ENCODE peak calls at places on chromosomes 12 and 14, in four cellular contexts. One of them, this sample, is unnamed.

GRCh38 chr14:32417956-32418552 is 89.0 kb downstream of the AKAP6 start:
- DNase-seq in AG08396: no peak
- DNase-seq in cardiac muscle cell: peak; percentile 76
- DNase-seq in Daoy: peak; percentile 87
- DNase-seq in this sample: no peak

GRCh38 chr12:50185975-50186663 is 18.9 kb upstream of the CERS5 start:
- DNase-seq in AG08396: no peak
- DNase-seq in cardiac muscle cell: peak; percentile 57
- DNase-seq in Daoy: peak; percentile 81
- DNase-seq in this sample: no peak

GRCh38 chr12:7612851-7613250 is 52.9 kb downstream of the APOBEC1 start:
- DNase-seq in AG08396: no peak
- DNase-seq in cardiac muscle cell: no peak
- DNase-seq in Daoy: no peak
- DNase-seq in this sample: no peak

GRCh38 chr12:104006929-104007328 is 41.3 kb downstream of the TDG start:
- DNase-seq in AG08396: peak; percentile 51
- DNase-seq in cardiac muscle cell: peak; percentile 59
- DNase-seq in Daoy: peak; percentile 19
- DNase-seq in this sample: no peak

GRCh38 chr14:57889245-57889644 is 23.4 kb upstream of the SLC35F4 start:
- DNase-seq in AG08396: peak; percentile 6
- DNase-seq in cardiac muscle cell: peak; percentile 67
- DNase-seq in Daoy: peak; percentile 91
- DNase-seq in this sample: no peak

GRCh38 chr12:132658149-132658905 is 28.8 kb downstream of the POLE start:
- DNase-seq in AG08396: no peak
- DNase-seq in cardiac muscle cell: no peak
- DNase-seq in Daoy: no peak
- DNase-seq in this sample: no peak

GRCh38 chr12:124452576-124453391 is 114.6 kb downstream of the NCOR2 start:
- DNase-seq in AG08396: no peak
- DNase-seq in cardiac muscle cell: no peak
- DNase-seq in Daoy: no peak
- DNase-seq in this sample: no peak

GRCh38 chr12:78885466-78885865 is 20.9 kb downstream of the SYT1 start:
- DNase-seq in AG08396: no peak
- DNase-seq in cardiac muscle cell: no peak
- DNase-seq in Daoy: no peak
- DNase-seq in this sample: no peak

GRCh38 chr12:115118177-115118724 is 434.3 kb upstream of the TBX3 start:
- DNase-seq in AG08396: no peak
- DNase-seq in cardiac muscle cell: peak; percentile 25
- DNase-seq in Daoy: no peak
- DNase-seq in this sample: no peak

GRCh38 chr12:113479578-113480335 is 8.1 kb upstream of the LHX5 start:
- DNase-seq in AG08396: peak; percentile 70
- DNase-seq in cardiac muscle cell: peak; percentile 57
- DNase-seq in Daoy: peak; percentile 74
- DNase-seq in this sample: no peak

GRCh38 chr14:32075636-32076277 is 1.3 kb upstream of the ARHGAP5 start:
- DNase-seq in AG08396: peak; percentile 19
- DNase-seq in cardiac muscle cell: peak; percentile 24
- DNase-seq in Daoy: peak; percentile 22
- DNase-seq in this sample: peak; percentile 52

GRCh38 chr12:52324068-52324444 is 2.9 kb upstream of the KRT83 start:
- DNase-seq in AG08396: no peak
- DNase-seq in cardiac muscle cell: no peak
- DNase-seq in Daoy: no peak
- DNase-seq in this sample: no peak

GRCh38 chr14:68384881-68385280 is 408.0 kb downstream of the ZFP36L1 start:
- DNase-seq in AG08396: no peak
- DNase-seq in cardiac muscle cell: no peak
- DNase-seq in Daoy: no peak
- DNase-seq in this sample: peak; percentile 26

GRCh38 chr14:67515386-67516079 is 17.6 kb upstream of the PLEKHH1 start:
- DNase-seq in AG08396: peak; percentile 59
- DNase-seq in cardiac muscle cell: peak; percentile 14
- DNase-seq in Daoy: peak; percentile 53
- DNase-seq in this sample: no peak

This sample was measured in NCI-H510A.